ENCODE peak calls at places on chromosomes 6 and 20, in eight cellular contexts. Q is body of pancreas, U is tibial nerve, R is right lobe of liver, Z is SK-N-SH, D is OCI-LY7, Y is adrenal gland, F is testis. J is an unnamed sample.

GRCh38 chr6:5302220-5302946 is 41.1 kb downstream of the FARS2 start:
- DNase-seq in Q (no peak), U (no peak), R (no peak), Z (peak; percentile 12), D (no peak), Y (no peak), F (no peak), J (no peak)

GRCh38 chr6:35139924-35140524 is 1.1 kb downstream of the TCP11 start:
- DNase-seq in Q (peak; percentile 47), U (no peak), R (no peak), Z (peak; percentile 70), D (peak; percentile 79), Y (peak; percentile 48), F (peak; percentile 51), J (peak; percentile 57)

GRCh38 chr6:106104476-106104875 is 18.3 kb downstream of the PRDM1 start:
- DNase-seq in Q (no peak), U (no peak), R (no peak), Z (no peak), D (no peak), Y (no peak), F (no peak), J (no peak)

GRCh38 chr20:62603907-62604785 is 38.2 kb upstream of the SLCO4A1 start:
- DNase-seq in Q (no peak), U (no peak), R (no peak), Z (no peak), D (no peak), Y (no peak), F (no peak), J (no peak)

GRCh38 chr6:135159531-135159930 is 21.6 kb upstream of the MYB start:
- DNase-seq in Q (no peak), U (no peak), R (no peak), Z (no peak), D (peak; percentile 25), Y (no peak), F (no peak), J (no peak)

GRCh38 chr6:35419431-35419830 is 32.7 kb upstream of the FANCE start:
- DNase-seq in Q (no peak), U (no peak), R (no peak), Z (no peak), D (peak; percentile 52), Y (no peak), F (no peak), J (no peak)

GRCh38 chr6:79047072-79047471 is 31.0 kb downstream of the PHIP start:
- DNase-seq in Q (no peak), U (no peak), R (no peak), Z (no peak), D (no peak), Y (no peak), F (no peak), J (no peak)

GRCh38 chr6:17820055-17820454 is 113.3 kb upstream of the NUP153 start:
- DNase-seq in Q (no peak), U (no peak), R (no peak), Z (no peak), D (no peak), Y (no peak), F (no peak), J (no peak)

GRCh38 chr6:83193747-83194582 is 808 bp downstream of the RWDD2A start:
- DNase-seq in Q (peak; percentile 66), U (no peak), R (peak; percentile 72), Z (peak; percentile 87), D (peak; percentile 4), Y (peak; percentile 66), F (peak; percentile 48), J (peak; percentile 32)

GRCh38 chr6:91822581-91822980 is 1235.7 kb upstream of the MAP3K7 start:
- DNase-seq in Q (no peak), U (no peak), R (no peak), Z (no peak), D (no peak), Y (no peak), F (no peak), J (no peak)

GRCh38 chr20:44157061-44157460 is 29.9 kb downstream of the JPH2 start:
- DNase-seq in Q (no peak), U (no peak), R (no peak), Z (no peak), D (no peak), Y (no peak), F (no peak), J (no peak)

GRCh38 chr20:50980071-50980681 is 21.6 kb downstream of the MOCS3 start:
- DNase-seq in Q (no peak), U (no peak), R (no peak), Z (no peak), D (no peak), Y (peak; percentile 42), F (no peak), J (no peak)

GRCh38 chr6:137115653-137116052 is 57.8 kb downstream of the IL22RA2 start:
- DNase-seq in Q (no peak), U (no peak), R (no peak), Z (peak; percentile 9), D (no peak), Y (no peak), F (no peak), J (no peak)

GRCh38 chr6:141105481-141105880 is 1027.2 kb upstream of the GJE1 start:
- DNase-seq in Q (no peak), U (no peak), R (no peak), Z (no peak), D (no peak), Y (no peak), F (no peak), J (no peak)

GRCh38 chr20:50333856-50334255 is 143.2 kb downstream of the CEBPB start:
- DNase-seq in Q (no peak), U (no peak), R (no peak), Z (no peak), D (no peak), Y (peak; percentile 89), F (no peak), J (no peak)

GRCh38 chr6:6712979-6713514 is 124.5 kb downstream of the LY86 start:
- DNase-seq in Q (no peak), U (no peak), R (peak; percentile 63), Z (no peak), D (no peak), Y (no peak), F (no peak), J (no peak)

GRCh38 chr6:6713660-6714446 is 125.3 kb downstream of the LY86 start:
- DNase-seq in Q (no peak), U (peak; percentile 26), R (no peak), Z (peak; percentile 26), D (no peak), Y (no peak), F (no peak), J (no peak)

GRCh38 chr6:6714498-6715360 is 126.2 kb downstream of the LY86 start:
- DNase-seq in Q (no peak), U (no peak), R (no peak), Z (no peak), D (no peak), Y (no peak), F (no peak), J (no peak)

GRCh38 chr6:6711832-6712231 is 123.3 kb downstream of the LY86 start:
- DNase-seq in Q (no peak), U (no peak), R (peak; percentile 62), Z (no peak), D (peak; percentile 37), Y (peak; percentile 30), F (no peak), J (no peak)

GRCh38 chr6:6712258-6712978 is 123.9 kb downstream of the LY86 start:
- DNase-seq in Q (peak; percentile 54), U (peak; percentile 18), R (peak; percentile 78), Z (no peak), D (no peak), Y (peak; percentile 52), F (no peak), J (no peak)
- H3K4me3 ChIP-seq in Q (no peak overlapping the region), U (no peak overlapping the region), R (no peak overlapping the region), Z (no peak overlapping the region), D (no peak overlapping the region), Y (no peak overlapping the region), F (no peak overlapping the region), J (no peak overlapping the region)

DNA sequence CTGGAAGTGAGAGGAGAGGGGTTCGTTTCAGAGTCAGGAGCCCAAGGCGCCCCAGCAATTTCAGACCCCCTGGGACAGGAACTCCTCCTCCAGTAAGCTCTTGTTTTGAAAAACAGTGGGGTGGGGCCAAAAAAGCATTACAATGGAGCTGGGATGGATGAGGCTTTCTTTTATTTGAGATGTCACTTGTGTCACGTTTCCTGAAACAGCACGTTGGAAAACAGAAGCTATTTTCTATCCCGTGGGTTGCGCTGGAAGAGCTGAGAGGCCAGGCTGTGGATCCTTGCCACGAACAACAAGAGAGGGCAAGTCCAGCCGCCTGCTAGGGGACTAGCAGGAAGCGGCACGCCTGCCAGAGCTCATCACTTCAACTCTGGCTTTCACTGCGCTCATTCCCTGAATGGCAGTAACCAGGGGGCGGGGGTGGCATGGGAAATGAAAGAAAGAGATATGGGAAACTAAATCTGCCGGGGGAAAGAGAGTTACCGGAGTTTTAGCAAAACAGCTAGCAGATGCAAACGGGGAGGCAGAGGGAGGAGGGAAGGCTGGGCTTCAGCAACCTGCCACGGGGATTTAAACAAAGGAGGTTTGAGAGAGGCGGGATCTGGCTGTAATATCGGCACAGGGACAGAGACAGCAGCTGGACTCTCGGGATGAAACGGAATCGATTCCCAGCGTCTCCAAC is 34.6 kb downstream of the GCNT2 start:
- DNase-seq in Q (peak; percentile 22), U (no peak), R (peak; percentile 69), Z (peak; percentile 65), D (no peak), Y (peak; percentile 54), F (peak; percentile 37), J (peak; percentile 21)
- H3K4me3 ChIP-seq in Q (no peak overlapping the region), U (peak overlapping the region; percentile 45), R (no peak overlapping the region), Z (peak overlapping the region; percentile 58), D (no peak overlapping the region), Y (peak overlapping the region; percentile 11), F (peak overlapping the region; percentile 26), J (peak overlapping the region; percentile 20)

DNA sequence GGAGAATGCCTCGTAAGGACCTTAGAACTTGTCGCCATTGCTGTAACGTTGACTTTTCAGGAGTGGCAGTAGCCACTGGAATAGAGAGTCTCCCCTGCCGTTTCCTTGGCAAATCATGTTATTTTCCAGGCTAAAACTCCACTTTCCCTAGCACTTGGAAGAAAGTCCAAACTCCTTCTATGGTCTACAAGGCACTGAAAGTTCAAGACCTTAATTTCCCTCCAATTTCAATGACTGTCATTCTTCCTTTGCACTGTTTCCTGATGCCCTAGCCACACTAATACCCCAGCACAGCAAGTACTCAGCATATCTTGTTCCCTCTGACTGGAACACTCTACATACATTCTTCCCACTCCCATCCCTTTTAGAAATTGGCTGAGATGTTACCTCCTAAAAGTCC is 1.8 kb upstream of the TBPL1 start:
- DNase-seq in Q (no peak), U (no peak), R (no peak), Z (no peak), D (no peak), Y (no peak), F (no peak), J (no peak)
- H3K4me3 ChIP-seq in Q (no peak overlapping the region), U (peak overlapping the region; percentile 78), R (no peak overlapping the region), Z (peak overlapping the region; percentile 98), D (peak overlapping the region; percentile 99), Y (peak overlapping the region; percentile 86), F (peak overlapping the region; percentile 99), J (peak overlapping the region; percentile 98)

GRCh38 chr6:113967777-113968176 is 3.2 kb downstream of the HDAC2 start:
- DNase-seq in Q (no peak), U (no peak), R (no peak), Z (no peak), D (no peak), Y (no peak), F (no peak), J (no peak)
- H3K4me3 ChIP-seq in Q (no peak overlapping the region), U (no peak overlapping the region), R (no peak overlapping the region), Z (no peak overlapping the region), D (no peak overlapping the region), Y (no peak overlapping the region), F (no peak overlapping the region), J (no peak overlapping the region)

GRCh38 chr6:20238688-20239587 is 26.7 kb upstream of the MBOAT1 start:
- DNase-seq in Q (no peak), U (no peak), R (no peak), Z (no peak), D (no peak), Y (no peak), F (no peak), J (no peak)
- H3K4me3 ChIP-seq in Q (no peak overlapping the region), U (no peak overlapping the region), R (no peak overlapping the region), Z (no peak overlapping the region), D (no peak overlapping the region), Y (no peak overlapping the region), F (peak overlapping the region; percentile 49), J (no peak overlapping the region)